ENCODE peak calls at places on chromosomes 3 and 15, in six cellular contexts. K is colonic mucosa, T is tibial artery, Q is suprapubic skin, Y is lung, Z is gastrocnemius medialis. H is an unnamed sample.

GRCh38 chr3:50194903-50195500 is 3.6 kb downstream of the GNAT1 start:
- DNase-seq in Y (no peak), K (no peak), Z (no peak), T (no peak), Q (no peak), H (peak)

GRCh38 chr3:37114251-37115145 is 59.9 kb downstream of the LRRFIP2 start:
- DNase-seq in Z (no peak), K (no peak), Q (no peak), Y (no peak), T (no peak), H (no peak)

GRCh38 chr15:60721706-60722105 is 242.8 kb upstream of the ICE2 start:
- DNase-seq in Q (no peak), K (no peak), Y (no peak), Z (no peak), T (no peak), H (no peak)

GRCh38 chr15:67805871-67806538 is 19.3 kb upstream of the SKOR1 start:
- DNase-seq in Q (no peak), Y (no peak), K (no peak), T (no peak), Z (no peak), H (no peak)

GRCh38 chr3:139434764-139435291 is 41.5 kb downstream of the RBP2 start:
- DNase-seq in K (no peak), Z (no peak), T (peak), Q (no peak), Y (no peak), H (no peak)

GRCh38 chr3:94462931-94463330 is 400.1 kb downstream of the NSUN3 start:
- DNase-seq in K (no peak), Y (no peak), T (no peak), Q (no peak), Z (no peak), H (no peak)

GRCh38 chr3:20055020-20055775 is 15.0 kb downstream of the KAT2B start:
- DNase-seq in Z (no peak), T (no peak), K (no peak), Q (no peak), Y (no peak), H (peak)

GRCh38 chr15:36951747-36952247 is 148.6 kb downstream of the MEIS2 start:
- DNase-seq in Z (no peak), K (no peak), T (no peak), Y (no peak), Q (no peak), H (no peak)

GRCh38 chr15:66738116-66738515 is 36.1 kb downstream of the SMAD6 start:
- DNase-seq in Y (no peak), Z (no peak), K (no peak), T (no peak), Q (no peak), H (no peak)

GRCh38 chr3:1294566-1294965 is 201.7 kb downstream of the CNTN6 start:
- DNase-seq in Y (no peak), Q (no peak), T (no peak), Z (no peak), K (no peak), H (no peak)

GRCh38 chr3:43748179-43748578 is 57.4 kb downstream of the ABHD5 start:
- DNase-seq in K (no peak), T (no peak), Y (no peak), Z (no peak), Q (no peak), H (no peak)

GRCh38 chr15:101115887-101116680 is 135.8 kb downstream of the CHSY1 start:
- DNase-seq in Q (no peak), Y (peak), K (no peak), T (peak), Z (peak), H (peak)

GRCh38 chr3:138479355-138479964 is 45.0 kb downstream of the ESYT3 start:
- DNase-seq in K (peak), Z (no peak), Q (no peak), T (no peak), Y (no peak), H (peak)

GRCh38 chr3:33940149-33940548 is 141.7 kb downstream of the PDCD6IP start:
- DNase-seq in T (no peak), K (no peak), Z (no peak), Y (no peak), Q (no peak), H (no peak)

GRCh38 chr3:173510565-173510964 is 113.0 kb downstream of the NLGN1 start:
- DNase-seq in Z (no peak), T (no peak), Q (no peak), K (no peak), Y (no peak), H (no peak)

GRCh38 chr3:44875596-44875995 is 1.2 kb downstream of the TGM4 start:
- DNase-seq in Q (peak), Z (no peak), Y (no peak), T (no peak), K (no peak), H (no peak)

GRCh38 chr3:100129944-100130343 is 15.6 kb upstream of the FILIP1L start:
- DNase-seq in Y (no peak), K (no peak), Z (no peak), T (no peak), Q (no peak), H (no peak)

GRCh38 chr3:8197384-8197783 is 304.2 kb upstream of the LMCD1 start:
- DNase-seq in Z (no peak), Y (no peak), Q (no peak), K (no peak), T (no peak), H (no peak)

GRCh38 chr15:36965561-36966342 is 134.6 kb downstream of the MEIS2 start:
- DNase-seq in K (no peak), T (no peak), Y (no peak), Z (no peak), Q (no peak), H (no peak)

GRCh38 chr3:123499316-123499715 is 50.4 kb upstream of the ADCY5 start:
- DNase-seq in Z (no peak), K (no peak), T (no peak), Y (no peak), Q (no peak), H (no peak)

GRCh38 chr3:47347217-47347801 is 33.5 kb upstream of the PTPN23 start:
- DNase-seq in T (no peak), Z (no peak), Q (no peak), K (no peak), Y (no peak), H (no peak)

GRCh38 chr3:168834558-168834957 is 738.8 kb upstream of the GOLIM4 start:
- DNase-seq in Z (no peak), T (no peak), K (no peak), Y (no peak), Q (no peak), H (no peak)

GRCh38 chr3:168843481-168843880 is 747.8 kb upstream of the GOLIM4 start:
- DNase-seq in Y (no peak), K (no peak), Q (no peak), T (no peak), Z (no peak), H (no peak)

GRCh38 chr3:168844502-168845482 is 749.1 kb upstream of the GOLIM4 start:
- DNase-seq in T (no peak), Q (no peak), K (no peak), Z (no peak), Y (no peak), H (no peak)

GRCh38 chr3:168839692-168840091 is 744.0 kb upstream of the GOLIM4 start:
- DNase-seq in K (no peak), Y (no peak), Q (no peak), Z (no peak), T (no peak), H (no peak)
- H3K4me3 ChIP-seq in K (no peak), Y (no peak), Q (no peak), Z (no peak), T (no peak), H (no peak)

DNA sequence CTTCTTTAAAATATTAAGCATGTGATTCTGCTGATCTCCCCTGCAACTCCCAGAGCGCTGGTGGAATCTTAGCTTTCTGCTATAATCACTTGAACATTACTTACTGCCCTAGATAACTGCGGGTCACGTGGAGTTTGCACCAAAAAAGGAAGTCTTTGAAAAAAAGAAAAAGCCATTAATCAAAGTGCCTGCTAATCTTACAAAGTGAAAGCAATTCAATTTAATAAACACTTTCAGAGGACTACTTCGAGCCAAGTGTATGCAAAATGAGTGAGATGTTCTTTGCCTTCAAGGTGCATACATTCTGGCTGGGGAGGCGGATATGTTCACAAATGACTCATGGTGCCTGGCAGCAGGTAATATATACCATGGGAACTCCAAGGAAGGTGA is 109.9 kb upstream of the GAP43 start:
- DNase-seq in Y (no peak), T (no peak), Z (no peak), K (no peak), Q (no peak), H (no peak)
- H3K4me3 ChIP-seq in Y (no peak), T (peak), Z (peak), K (peak), Q (peak), H (peak)

GRCh38 chr3:113628788-113629187 is 67.7 kb downstream of the USF3 start:
- DNase-seq in Y (no peak), T (no peak), Z (no peak), Q (no peak), K (no peak), H (no peak)

GRCh38 chr3:113625724-113626348 is 70.6 kb downstream of the USF3 start:
- DNase-seq in K (no peak), Y (no peak), Z (no peak), T (no peak), Q (no peak), H (no peak)

GRCh38 chr3:113626513-113627371 is 69.7 kb downstream of the USF3 start:
- DNase-seq in K (peak), Q (no peak), T (peak), Z (peak), Y (peak), H (no peak)

GRCh38 chr3:113629941-113630340 is 66.5 kb downstream of the USF3 start:
- DNase-seq in K (peak), Q (no peak), Y (no peak), T (no peak), Z (peak), H (no peak)

GRCh38 chr3:113628316-113628715 is 68.1 kb downstream of the USF3 start:
- DNase-seq in K (no peak), T (no peak), Q (no peak), Y (no peak), Z (no peak), H (no peak)
- H3K4me3 ChIP-seq in K (no peak), T (no peak), Q (no peak), Y (no peak), Z (no peak), H (no peak)

DNA sequence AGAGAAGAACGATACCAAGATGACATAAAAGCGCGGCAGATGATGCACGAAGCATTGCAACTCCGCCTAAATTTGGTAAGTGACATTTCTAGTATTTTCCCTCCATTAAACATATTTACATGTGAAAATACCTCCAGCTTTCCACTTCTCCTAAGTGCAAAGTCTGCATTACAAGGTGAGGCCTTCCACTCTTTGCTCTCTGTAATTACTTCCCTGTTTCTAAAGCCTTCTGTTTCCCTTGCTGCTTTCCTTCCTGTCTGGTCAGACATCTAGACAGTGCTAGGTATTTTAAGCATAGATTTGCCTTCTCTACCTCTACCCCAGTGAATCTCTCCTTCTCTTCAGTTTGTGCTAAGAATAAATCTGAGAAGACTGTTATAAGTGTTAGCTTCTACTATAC is 1.9 kb downstream of the P2RY12 start:
- DNase-seq in Z (no peak), Q (no peak), T (no peak), Y (no peak), K (peak), H (no peak)
- H3K4me3 ChIP-seq in Z (no peak), Q (no peak), T (no peak), Y (no peak), K (no peak), H (no peak)